ENCODE peak calls at places on chromosome 20, in five cellular contexts. V is endodermal cell, S is spleen, N is keratinocyte, A is vagina. T is an unnamed sample.

GRCh38 chr20:58086763-58087566 is 141.5 kb downstream of the ANKRD60 start:
- DNase-seq in V (peak; percentile 85), S (no peak), N (peak; percentile 11), A (peak; percentile 61), T (peak; percentile 68)

GRCh38 chr20:8932192-8933150 is 136.4 kb upstream of the PLCB4 start:
- DNase-seq in V (no peak), S (no peak), N (no peak), A (no peak), T (no peak)

GRCh38 chr20:5786930-5787826 is 37.0 kb downstream of the SHLD1 start:
- DNase-seq in V (no peak), S (no peak), N (no peak), A (no peak), T (no peak)

GRCh38 chr20:43536817-43537440 is 21.9 kb upstream of the SGK2 start:
- DNase-seq in V (no peak), S (no peak), N (no peak), A (no peak), T (no peak)

GRCh38 chr20:19907326-19908056 is 109.7 kb upstream of the NAA20 start:
- DNase-seq in V (no peak), S (no peak), N (no peak), A (no peak), T (no peak)

GRCh38 chr20:20856306-20856705 is 143.9 kb upstream of the RALGAPA2 start:
- DNase-seq in V (no peak), S (no peak), N (no peak), A (no peak), T (no peak)

GRCh38 chr20:52004720-52005119 is 186.9 kb downstream of the ZFP64 start:
- DNase-seq in V (no peak), S (no peak), N (no peak), A (no peak), T (peak; percentile 20)

GRCh38 chr20:25020345-25020744 is 27.8 kb upstream of the APMAP start:
- DNase-seq in V (peak; percentile 28), S (no peak), N (no peak), A (no peak), T (peak; percentile 6)

GRCh38 chr20:49400904-49401303 is 81.6 kb downstream of the KCNB1 start:
- DNase-seq in V (no peak), S (no peak), N (no peak), A (no peak), T (no peak)

GRCh38 chr20:32971703-32972161 is 32.5 kb downstream of the SUN5 start:
- DNase-seq in V (peak; percentile 60), S (no peak), N (no peak), A (no peak), T (peak; percentile 55)

GRCh38 chr20:60816901-60817300 is 435.2 kb upstream of the CDH4 start:
- DNase-seq in V (no peak), S (no peak), N (no peak), A (no peak), T (no peak)

GRCh38 chr20:22931653-22932052 is 103.5 kb upstream of the SSTR4 start:
- DNase-seq in V (no peak), S (no peak), N (no peak), A (no peak), T (no peak)

GRCh38 chr20:49567421-49568256 is at the start of gene PTGIS:
- DNase-seq in V (peak; percentile 92), S (no peak), N (no peak), A (no peak), T (peak; percentile 78)

GRCh38 chr20:61966492-61967244 is 99.0 kb downstream of the TAF4 start:
- DNase-seq in V (no peak), S (peak; percentile 80), N (no peak), A (no peak), T (peak; percentile 81)

GRCh38 chr20:47681977-47682812 is 103.1 kb downstream of the SULF2 start:
- DNase-seq in V (no peak), S (peak; percentile 82), N (no peak), A (no peak), T (no peak)

GRCh38 chr20:7151666-7152065 is 384.2 kb downstream of the BMP2 start:
- DNase-seq in V (no peak), S (no peak), N (no peak), A (no peak), T (no peak)

GRCh38 chr20:49516916-49517315 is 34.4 kb upstream of the KCNB1 start:
- DNase-seq in V (no peak), S (no peak), N (no peak), A (no peak), T (peak; percentile 73)

DNA sequence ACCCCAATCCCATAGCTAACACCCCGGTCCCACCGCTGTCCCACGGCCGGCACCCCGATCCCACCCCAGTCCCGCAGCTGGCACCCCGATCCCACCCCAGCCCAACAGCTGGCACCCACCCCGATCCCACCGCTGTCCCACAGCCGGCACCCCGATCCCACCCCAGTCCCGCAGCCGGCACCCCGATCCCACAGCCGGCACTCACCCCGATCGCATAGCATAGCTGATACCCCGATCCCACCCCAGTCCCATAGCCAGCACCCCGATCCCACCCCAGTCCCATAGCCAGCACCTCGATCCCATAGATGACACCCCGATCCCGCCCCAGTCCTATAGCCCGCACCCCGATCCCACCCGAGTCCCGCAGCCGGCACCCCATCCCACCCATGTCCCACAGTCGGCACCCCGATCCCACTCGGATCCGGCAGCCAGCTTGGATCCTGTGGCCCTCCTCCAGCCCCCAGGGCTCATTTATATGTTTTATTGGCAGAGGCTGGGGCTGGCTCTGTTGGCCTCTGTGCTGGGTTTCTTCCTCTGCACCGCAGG is 872 bp upstream of the GMEB2 start:
- DNase-seq in V (no peak), S (peak; percentile 87), N (no peak), A (no peak), T (peak; percentile 91)
- H3K27ac ChIP-seq in V (no peak overlapping the region), S (peak overlapping the region; percentile 98), N (peak overlapping the region; percentile 76), A (peak overlapping the region; percentile 93), T (peak overlapping the region; percentile 84)

GRCh38 chr20:55394592-55394991 is 610.7 kb downstream of the CBLN4 start:
- DNase-seq in V (no peak), S (no peak), N (no peak), A (no peak), T (no peak)
- H3K4me3 ChIP-seq in V (no peak overlapping the region), S (no peak overlapping the region), N (no peak overlapping the region), A (no peak overlapping the region), T (no peak overlapping the region)

GRCh38 chr20:38601216-38602184 is at the start of gene ARHGAP40:
- DNase-seq in V (peak; percentile 89), S (no peak), N (no peak), A (no peak), T (peak; percentile 86)
- TF ChIP-seq CTCF in V (peak; percentile 69), S (no peak), N (peak; percentile 41), A (no peak), T (peak; percentile 46)

GRCh38 chr20:45318386-45318939 is 10.4 kb upstream of the MATN4 start:
- DNase-seq in V (no peak), S (no peak), N (no peak), A (no peak), T (peak; percentile 74)

GRCh38 chr20:45322952-45323383 is 14.9 kb upstream of the MATN4 start:
- DNase-seq in V (no peak), S (no peak), N (no peak), A (no peak), T (no peak)

GRCh38 chr20:45318948-45319347 is 10.8 kb upstream of the MATN4 start:
- DNase-seq in V (no peak), S (no peak), N (no peak), A (no peak), T (peak; percentile 63)

GRCh38 chr20:45323731-45324130 is 15.6 kb upstream of the MATN4 start:
- DNase-seq in V (no peak), S (no peak), N (no peak), A (no peak), T (no peak)

DNA sequence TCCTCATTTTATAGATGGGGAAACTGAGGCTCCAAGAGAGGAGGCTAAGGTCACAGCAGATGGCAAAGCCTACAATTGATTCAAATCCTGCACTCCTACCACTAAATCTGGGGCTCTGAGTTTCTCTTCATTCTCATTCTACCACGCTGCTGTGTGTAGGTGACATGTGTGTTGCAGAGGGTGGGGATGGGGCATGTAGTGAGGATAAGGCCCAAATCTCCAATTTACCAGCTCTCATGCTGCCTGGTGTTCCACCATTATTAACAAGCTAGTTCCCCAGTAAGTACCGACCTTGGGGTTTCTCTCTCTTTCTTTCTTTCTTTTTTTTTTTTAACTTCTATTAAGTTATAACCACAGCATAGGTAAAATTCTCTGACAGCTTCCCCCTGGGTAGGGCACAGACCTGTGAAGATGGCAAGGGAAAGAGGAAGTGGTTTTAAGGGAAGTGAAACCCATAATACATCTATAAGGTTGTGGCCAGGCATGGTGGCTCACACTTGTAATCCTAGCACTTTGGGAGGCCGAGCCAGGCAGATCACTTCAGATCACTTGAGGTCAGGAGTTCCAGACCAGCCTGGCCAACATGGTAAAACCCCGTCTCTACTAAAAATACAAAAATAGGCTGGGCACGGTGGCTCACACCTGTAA is 13.0 kb upstream of the MATN4 start:
- DNase-seq in V (no peak), S (no peak), N (no peak), A (no peak), T (no peak)
- H3K27ac ChIP-seq in V (no peak overlapping the region), S (peak overlapping the region; percentile 19), N (no peak overlapping the region), A (no peak overlapping the region), T (no peak overlapping the region)

GRCh38 chr20:53654932-53655674 is 61.5 kb upstream of the ZNF217 start:
- DNase-seq in V (no peak), S (no peak), N (no peak), A (no peak), T (no peak)
- H3K4me3 ChIP-seq in V (no peak overlapping the region), S (no peak overlapping the region), N (peak overlapping the region; percentile 62), A (no peak overlapping the region), T (no peak overlapping the region)

GRCh38 chr20:37885593-37886507 is 17.1 kb upstream of the VSTM2L start:
- DNase-seq in V (no peak), S (no peak), N (no peak), A (no peak), T (no peak)
- TF ChIP-seq CTCF in V (no peak), S (no peak), N (no peak), A (no peak), T (no peak)

GRCh38 chr20:14667241-14667640 is 329.8 kb upstream of the FLRT3 start:
- DNase-seq in V (no peak), S (no peak), N (no peak), A (no peak), T (no peak)
- H3K27ac ChIP-seq in V (no peak overlapping the region), S (no peak overlapping the region), N (no peak overlapping the region), A (no peak overlapping the region), T (no peak overlapping the region)

DNA sequence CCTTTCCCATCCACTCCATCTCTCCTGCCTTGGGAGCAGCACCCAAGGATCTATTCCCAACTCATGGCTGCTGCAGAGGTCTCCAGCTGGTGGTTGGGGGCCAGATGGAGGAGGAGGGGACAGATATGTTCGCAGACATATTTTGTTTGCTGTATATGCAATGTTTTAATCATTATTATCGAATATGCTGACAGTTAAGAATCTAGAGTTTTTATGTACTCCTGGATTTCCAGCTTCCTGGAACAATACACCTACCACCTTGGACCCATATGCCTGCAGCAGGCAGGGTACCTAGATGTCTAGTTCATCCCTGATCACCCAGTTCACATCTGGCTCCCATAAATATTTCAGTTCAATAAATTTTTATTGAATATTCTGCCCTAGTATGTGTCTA is 9.0 kb downstream of the FAM110A start:
- DNase-seq in V (no peak), S (no peak), N (no peak), A (no peak), T (no peak)
- H3K4me3 ChIP-seq in V (peak overlapping the region; percentile 79), S (no peak overlapping the region), N (peak overlapping the region; percentile 90), A (peak overlapping the region; percentile 51), T (peak overlapping the region; percentile 59)

GRCh38 chr20:3409417-3409816 is 1.9 kb upstream of the DNAAF9 start:
- DNase-seq in V (no peak), S (no peak), N (no peak), A (no peak), T (no peak)
- TF ChIP-seq CTCF in V (no peak), S (no peak), N (no peak), A (no peak), T (no peak)